ENCODE peak calls at places on chromosomes 12 and 14, in five cellular contexts. One of them, this sample, is unnamed.

GRCh38 chr14:67311868-67312267 is 47.7 kb downstream of the ATP6V1D start:
- DNase-seq in fibroblast of pulmonary artery: no peak
- DNase-seq in NAMALWA: no peak
- DNase-seq in stimulated activated CD4-positive, alpha-beta T cell treated with anti-CD3 and anti-CD28 coated beads, Interleukin-1b, Interleukin-23, amount 100 ng/mL, for 48 hours: no peak
- DNase-seq in B cell: no peak
- DNase-seq in this sample: no peak

GRCh38 chr12:59086124-59086523 is 165.8 kb upstream of the LRIG3 start:
- DNase-seq in fibroblast of pulmonary artery: no peak
- DNase-seq in NAMALWA: no peak
- DNase-seq in stimulated activated CD4-positive, alpha-beta T cell treated with anti-CD3 and anti-CD28 coated beads, Interleukin-1b, Interleukin-23, amount 100 ng/mL, for 48 hours: no peak
- DNase-seq in B cell: no peak
- DNase-seq in this sample: no peak

GRCh38 chr12:81992461-81992860 is 233.3 kb upstream of the PPFIA2 start:
- DNase-seq in fibroblast of pulmonary artery: no peak
- DNase-seq in NAMALWA: peak; percentile 22
- DNase-seq in stimulated activated CD4-positive, alpha-beta T cell treated with anti-CD3 and anti-CD28 coated beads, Interleukin-1b, Interleukin-23, amount 100 ng/mL, for 48 hours: peak; percentile 5
- DNase-seq in B cell: no peak
- DNase-seq in this sample: peak; percentile 36

GRCh38 chr12:12513416-12514006 is 49.2 kb downstream of the DUSP16 start:
- DNase-seq in fibroblast of pulmonary artery: no peak
- DNase-seq in NAMALWA: no peak
- DNase-seq in stimulated activated CD4-positive, alpha-beta T cell treated with anti-CD3 and anti-CD28 coated beads, Interleukin-1b, Interleukin-23, amount 100 ng/mL, for 48 hours: no peak
- DNase-seq in B cell: no peak
- DNase-seq in this sample: no peak

GRCh38 chr12:12946686-12947355 is 5.1 kb downstream of the GPRC5D start:
- DNase-seq in fibroblast of pulmonary artery: no peak
- DNase-seq in NAMALWA: no peak
- DNase-seq in stimulated activated CD4-positive, alpha-beta T cell treated with anti-CD3 and anti-CD28 coated beads, Interleukin-1b, Interleukin-23, amount 100 ng/mL, for 48 hours: no peak
- DNase-seq in B cell: no peak
- DNase-seq in this sample: no peak

GRCh38 chr12:1810201-1810930 is 10.0 kb upstream of the LRTM2 start:
- DNase-seq in fibroblast of pulmonary artery: peak; percentile 55
- DNase-seq in NAMALWA: no peak
- DNase-seq in stimulated activated CD4-positive, alpha-beta T cell treated with anti-CD3 and anti-CD28 coated beads, Interleukin-1b, Interleukin-23, amount 100 ng/mL, for 48 hours: no peak
- DNase-seq in B cell: no peak
- DNase-seq in this sample: no peak

GRCh38 chr12:27179399-27180214 is 64.5 kb upstream of the STK38L start:
- DNase-seq in fibroblast of pulmonary artery: peak; percentile 95
- DNase-seq in NAMALWA: peak; percentile 69
- DNase-seq in stimulated activated CD4-positive, alpha-beta T cell treated with anti-CD3 and anti-CD28 coated beads, Interleukin-1b, Interleukin-23, amount 100 ng/mL, for 48 hours: peak; percentile 42
- DNase-seq in B cell: peak; percentile 17
- DNase-seq in this sample: no peak

GRCh38 chr14:64114796-64115195 is 179.4 kb downstream of the ESR2 start:
- DNase-seq in fibroblast of pulmonary artery: no peak
- DNase-seq in NAMALWA: no peak
- DNase-seq in stimulated activated CD4-positive, alpha-beta T cell treated with anti-CD3 and anti-CD28 coated beads, Interleukin-1b, Interleukin-23, amount 100 ng/mL, for 48 hours: no peak
- DNase-seq in B cell: no peak
- DNase-seq in this sample: no peak

GRCh38 chr12:22978962-22979361 is 354.0 kb downstream of the ETNK1 start:
- DNase-seq in fibroblast of pulmonary artery: peak; percentile 85
- DNase-seq in NAMALWA: no peak
- DNase-seq in stimulated activated CD4-positive, alpha-beta T cell treated with anti-CD3 and anti-CD28 coated beads, Interleukin-1b, Interleukin-23, amount 100 ng/mL, for 48 hours: no peak
- DNase-seq in B cell: no peak
- DNase-seq in this sample: no peak

GRCh38 chr12:96219700-96220206 is 25.6 kb downstream of the ELK3 start:
- DNase-seq in fibroblast of pulmonary artery: peak; percentile 92
- DNase-seq in NAMALWA: no peak
- DNase-seq in stimulated activated CD4-positive, alpha-beta T cell treated with anti-CD3 and anti-CD28 coated beads, Interleukin-1b, Interleukin-23, amount 100 ng/mL, for 48 hours: peak; percentile 35
- DNase-seq in B cell: no peak
- DNase-seq in this sample: peak; percentile 25

GRCh38 chr12:40921563-40922163 is 229.4 kb downstream of the CNTN1 start:
- DNase-seq in fibroblast of pulmonary artery: peak; percentile 36
- DNase-seq in NAMALWA: peak; percentile 52
- DNase-seq in stimulated activated CD4-positive, alpha-beta T cell treated with anti-CD3 and anti-CD28 coated beads, Interleukin-1b, Interleukin-23, amount 100 ng/mL, for 48 hours: no peak
- DNase-seq in B cell: no peak
- DNase-seq in this sample: no peak

GRCh38 chr12:2963760-2964292 is 4.6 kb downstream of the TEAD4 start:
- DNase-seq in fibroblast of pulmonary artery: peak; percentile 40
- DNase-seq in NAMALWA: no peak
- DNase-seq in stimulated activated CD4-positive, alpha-beta T cell treated with anti-CD3 and anti-CD28 coated beads, Interleukin-1b, Interleukin-23, amount 100 ng/mL, for 48 hours: no peak
- DNase-seq in B cell: no peak
- DNase-seq in this sample: peak; percentile 80

GRCh38 chr12:46663297-46663696 is 162.5 kb downstream of the SLC38A4 start:
- DNase-seq in fibroblast of pulmonary artery: no peak
- DNase-seq in NAMALWA: no peak
- DNase-seq in stimulated activated CD4-positive, alpha-beta T cell treated with anti-CD3 and anti-CD28 coated beads, Interleukin-1b, Interleukin-23, amount 100 ng/mL, for 48 hours: no peak
- DNase-seq in B cell: no peak
- DNase-seq in this sample: no peak

GRCh38 chr14:87864356-87865230 is 128.4 kb downstream of the GALC start:
- DNase-seq in fibroblast of pulmonary artery: no peak
- DNase-seq in NAMALWA: no peak
- DNase-seq in stimulated activated CD4-positive, alpha-beta T cell treated with anti-CD3 and anti-CD28 coated beads, Interleukin-1b, Interleukin-23, amount 100 ng/mL, for 48 hours: no peak
- DNase-seq in B cell: no peak
- DNase-seq in this sample: no peak

GRCh38 chr12:49761677-49762467 is 20.5 kb downstream of the TMBIM6 start:
- DNase-seq in fibroblast of pulmonary artery: no peak
- DNase-seq in NAMALWA: no peak
- DNase-seq in stimulated activated CD4-positive, alpha-beta T cell treated with anti-CD3 and anti-CD28 coated beads, Interleukin-1b, Interleukin-23, amount 100 ng/mL, for 48 hours: no peak
- DNase-seq in B cell: no peak
- DNase-seq in this sample: no peak

GRCh38 chr14:95562892-95563685 is 28.2 kb downstream of the GLRX5 start:
- DNase-seq in fibroblast of pulmonary artery: peak; percentile 28
- DNase-seq in NAMALWA: no peak
- DNase-seq in stimulated activated CD4-positive, alpha-beta T cell treated with anti-CD3 and anti-CD28 coated beads, Interleukin-1b, Interleukin-23, amount 100 ng/mL, for 48 hours: no peak
- DNase-seq in B cell: no peak
- DNase-seq in this sample: no peak

GRCh38 chr14:68137704-68138619 is 318.4 kb downstream of the RAD51B start:
- DNase-seq in fibroblast of pulmonary artery: peak; percentile 96
- DNase-seq in NAMALWA: no peak
- DNase-seq in stimulated activated CD4-positive, alpha-beta T cell treated with anti-CD3 and anti-CD28 coated beads, Interleukin-1b, Interleukin-23, amount 100 ng/mL, for 48 hours: peak; percentile 27
- DNase-seq in B cell: no peak
- DNase-seq in this sample: peak; percentile 90

GRCh38 chr12:87116778-87117177 is 860.6 kb upstream of the MGAT4C start:
- DNase-seq in fibroblast of pulmonary artery: no peak
- DNase-seq in NAMALWA: no peak
- DNase-seq in stimulated activated CD4-positive, alpha-beta T cell treated with anti-CD3 and anti-CD28 coated beads, Interleukin-1b, Interleukin-23, amount 100 ng/mL, for 48 hours: no peak
- DNase-seq in B cell: no peak
- DNase-seq in this sample: no peak